ENCODE peak calls at places on chromosomes 3 and 15, in six cellular contexts. H is pons; S is activated CD8-positive, alpha-beta memory T cell treated with anti-CD3 and anti-CD28 coated beads for 48 hours; J is GM23248; A is T-helper 2 cell; R is COR-L47. V is an unnamed sample.
A peak's percentile ranks its signal among the peaks of the same experiment; 100 is the strongest.

GRCh38 chr3:179608931-179609720 is 4.5 kb downstream of the NDUFB5 start:
- DNase-seq in H (peak; percentile 25), S (no peak), J (no peak), A (no peak), R (no peak), V (no peak)

GRCh38 chr15:91706366-91707032 is 147.0 kb upstream of the SLCO3A1 start:
- DNase-seq in H (peak; percentile 92), S (peak; percentile 72), J (peak; percentile 77), A (peak; percentile 66), R (peak; percentile 65), V (peak; percentile 87)

GRCh38 chr15:86044981-86045380 is 34.7 kb upstream of the AGBL1 start:
- DNase-seq in H (no peak), S (no peak), J (no peak), A (no peak), R (no peak), V (no peak)

GRCh38 chr3:129105862-129106261 is 15.7 kb downstream of the RAB43 start:
- DNase-seq in H (no peak), S (no peak), J (no peak), A (no peak), R (no peak), V (no peak)

GRCh38 chr3:126350502-126351085 is 6.6 kb downstream of the KLF15 start:
- DNase-seq in H (no peak), S (no peak), J (no peak), A (no peak), R (no peak), V (peak; percentile 59)

GRCh38 chr15:37973856-37974255 is 39.4 kb downstream of the TMCO5A start:
- DNase-seq in H (no peak), S (no peak), J (peak; percentile 26), A (no peak), R (no peak), V (no peak)

GRCh38 chr3:128572644-128573105 is 77.9 kb downstream of the RPN1 start:
- DNase-seq in H (no peak), S (no peak), J (no peak), A (no peak), R (no peak), V (no peak)

GRCh38 chr15:91866971-91867372 is 13.5 kb downstream of the SLCO3A1 start:
- DNase-seq in H (peak; percentile 57), S (no peak), J (peak; percentile 64), A (no peak), R (no peak), V (no peak)

GRCh38 chr3:159170436-159171003 is 368.7 kb downstream of the MFSD1 start:
- DNase-seq in H (no peak), S (no peak), J (peak; percentile 78), A (no peak), R (no peak), V (no peak)

GRCh38 chr3:149815318-149815717 is 2.3 kb downstream of the RNF13 start:
- DNase-seq in H (peak; percentile 54), S (no peak), J (no peak), A (no peak), R (no peak), V (no peak)

GRCh38 chr3:2244137-2244536 is 145.5 kb downstream of the CNTN4 start:
- DNase-seq in H (no peak), S (no peak), J (no peak), A (no peak), R (no peak), V (no peak)

V was measured in sigmoid colon.